ENCODE peak calls at places on chromosomes 5 and 9, in four cellular contexts. R, P, Z and L are unnamed samples.

GRCh38 chr5:179192891-179193470 is 132.8 kb downstream of the ZNF354C start:
- DNase-seq in R (no peak), P (no peak), Z (no peak), L (no peak)

GRCh38 chr5:10555134-10555733 is 8.6 kb upstream of the ANKRD33B start:
- DNase-seq in R (peak; percentile 3), P (no peak), Z (no peak), L (peak; percentile 43)

GRCh38 chr5:67047180-67047579 is 149.4 kb downstream of the CD180 start:
- DNase-seq in R (peak; percentile 2), P (peak; percentile 20), Z (no peak), L (no peak)

GRCh38 chr9:70569070-70569772 is 154.8 kb upstream of the KLF9 start:
- DNase-seq in R (no peak), P (no peak), Z (no peak), L (no peak)

GRCh38 chr5:79143684-79144379 is 32.2 kb downstream of the BHMT start:
- DNase-seq in R (no peak), P (no peak), Z (no peak), L (no peak)

GRCh38 chr5:93573627-93573974 is 7.4 kb downstream of the NR2F1-AS1 start:
- DNase-seq in R (no peak), P (no peak), Z (no peak), L (no peak)

GRCh38 chr5:15533124-15533893 is 33.3 kb downstream of the FBXL7 start:
- DNase-seq in R (no peak), P (no peak), Z (no peak), L (no peak)

GRCh38 chr5:128551476-128551875 is 13.4 kb upstream of the FBN2 start:
- DNase-seq in R (no peak), P (no peak), Z (no peak), L (no peak)

GRCh38 chr9:135905380-135906282 is 1.7 kb downstream of the CAMSAP1 start:
- DNase-seq in R (peak; percentile 34), P (no peak), Z (no peak), L (no peak)

GRCh38 chr5:3102531-3102930 is 351.1 kb upstream of the IRX2 start:
- DNase-seq in R (no peak), P (no peak), Z (no peak), L (no peak)

GRCh38 chr9:33263131-33263935 is 1.2 kb downstream of the BAG1 start:
- DNase-seq in R (peak; percentile 41), P (peak; percentile 23), Z (no peak), L (peak; percentile 23)

GRCh38 chr9:89593776-89594427 is 10.9 kb upstream of the GADD45G start:
- DNase-seq in R (no peak), P (no peak), Z (peak; percentile 18), L (peak; percentile 60)

GRCh38 chr9:133943781-133944745 is 48.1 kb downstream of the VAV2 start:
- DNase-seq in R (no peak), P (no peak), Z (no peak), L (no peak)

GRCh38 chr5:33997331-33997983 is 10.4 kb downstream of the AMACR start:
- DNase-seq in R (no peak), P (peak; percentile 80), Z (no peak), L (peak; percentile 60)

GRCh38 chr5:180910735-180911134 is 11.8 kb downstream of the BTNL8 start:
- DNase-seq in R (no peak), P (no peak), Z (no peak), L (no peak)

GRCh38 chr5:14726066-14726838 is 61.7 kb downstream of the OTULIN start:
- DNase-seq in R (no peak), P (no peak), Z (no peak), L (no peak)

GRCh38 chr9:72006481-72006880 is 53.9 kb downstream of the C9orf57 start:
- DNase-seq in R (no peak), P (no peak), Z (no peak), L (no peak)

GRCh38 chr9:21994526-21994995 is at the start of gene CDKN2B-AS1:
- DNase-seq in R (peak; percentile 90), P (peak; percentile 47), Z (peak; percentile 32), L (peak; percentile 89)